ENCODE peak calls at places on chromosomes 4 and X, in seven cellular contexts. L, I, V, T, E, B and A are unnamed samples.

GRCh38 chrX:40012800-40013682 is 84.7 kb downstream of the BCOR start:
- DNase-seq in L (no peak), I (peak), V (no peak), T (peak), E (peak), B (peak), A (peak)

GRCh38 chr4:2535386-2536192 is 858 bp upstream of the FAM193A start:
- DNase-seq in L (no peak), I (peak), V (peak), T (peak), E (no peak), B (peak), A (peak)

GRCh38 chr4:58732973-58733372 is 1622.8 kb upstream of the IGFBP7 start:
- DNase-seq in L (no peak), I (no peak), V (no peak), T (no peak), E (peak), B (no peak), A (no peak)

GRCh38 chrX:40174594-40175415 is 77.0 kb upstream of the BCOR start:
- DNase-seq in L (no peak), I (peak), V (no peak), T (peak), E (peak), B (peak), A (peak)

GRCh38 chr4:145679520-145679919 is 426 bp upstream of the C4orf51 start:
- DNase-seq in L (no peak), I (no peak), V (no peak), T (no peak), E (peak), B (no peak), A (peak)

GRCh38 chr4:110620352-110621327 is 2.2 kb downstream of the PITX2 start:
- DNase-seq in L (no peak), I (no peak), V (no peak), T (peak), E (peak), B (no peak), A (no peak)

GRCh38 chr4:140743194-140743931 is 12.8 kb downstream of the TBC1D9 start:
- DNase-seq in L (no peak), I (no peak), V (no peak), T (peak), E (peak), B (no peak), A (peak)

GRCh38 chr4:26787461-26788340 is 72.9 kb upstream of the STIM2 start:
- DNase-seq in L (no peak), I (peak), V (no peak), T (peak), E (peak), B (no peak), A (peak)

GRCh38 chrX:50905334-50905733 is 5.2 kb upstream of the BMP15 start:
- DNase-seq in L (no peak), I (no peak), V (no peak), T (peak), E (peak), B (no peak), A (peak)

GRCh38 chr4:112515278-112516075 is 503 bp downstream of the NEUROG2 start:
- DNase-seq in L (peak), I (peak), V (no peak), T (peak), E (peak), B (peak), A (peak)

GRCh38 chr4:189823611-189824010 is 117.1 kb upstream of the FRG1 start:
- DNase-seq in L (no peak), I (no peak), V (no peak), T (no peak), E (no peak), B (no peak), A (no peak)

DNA sequence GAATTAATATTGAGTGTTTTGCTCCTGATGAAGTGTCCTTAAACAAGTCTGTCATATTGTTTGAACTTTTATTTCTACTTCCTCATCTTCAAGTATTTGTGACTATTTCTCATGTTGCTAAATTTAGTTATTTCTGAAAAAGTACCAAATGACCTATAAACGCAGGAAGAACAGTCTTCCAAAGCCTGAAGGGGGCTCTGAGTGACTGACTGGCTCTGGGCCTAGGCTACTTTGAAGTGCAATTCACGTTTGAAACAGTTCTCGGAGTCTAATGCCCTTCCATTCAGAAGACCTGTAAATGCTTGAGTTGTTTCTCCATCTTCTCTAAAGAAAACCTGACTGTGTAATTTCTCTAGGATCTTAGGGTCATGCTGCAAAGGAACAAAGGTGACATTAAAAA is 26.5 kb downstream of the GALNT7 start:
- DNase-seq in L (no peak), I (no peak), V (no peak), T (no peak), E (no peak), B (no peak), A (no peak)
- H3K27ac ChIP-seq in L (no peak), I (no peak), V (no peak), T (no peak), E (no peak), B (no peak), A (no peak)

DNA sequence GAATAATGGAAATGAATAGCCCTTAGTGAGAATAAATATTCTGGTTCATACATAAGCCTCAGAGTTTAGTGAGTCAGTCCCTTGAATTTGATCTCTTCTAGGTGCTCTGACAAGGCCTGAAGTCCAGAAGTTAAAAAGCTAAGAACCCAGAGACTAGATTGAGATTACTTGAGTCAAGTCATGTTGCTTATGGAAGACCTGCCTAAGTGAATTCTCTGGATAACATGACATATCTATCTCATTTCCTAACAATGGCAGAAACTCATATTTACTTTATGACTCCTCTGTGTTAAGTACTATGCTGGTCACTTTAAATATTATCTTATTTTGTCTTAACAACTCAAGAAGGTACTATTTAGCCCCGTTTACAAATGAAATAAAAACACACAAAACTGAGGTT is 10.4 kb upstream of the PRSS48 start:
- DNase-seq in L (no peak), I (no peak), V (no peak), T (no peak), E (peak), B (no peak), A (no peak)
- H3K27ac ChIP-seq in L (no peak), I (no peak), V (no peak), T (no peak), E (no peak), B (no peak), A (no peak)

GRCh38 chr4:98583265-98583664 is 75.1 kb downstream of the TSPAN5 start:
- DNase-seq in L (no peak), I (no peak), V (no peak), T (no peak), E (no peak), B (no peak), A (no peak)
- H3K27ac ChIP-seq in L (no peak), I (no peak), V (no peak), T (no peak), E (peak), B (no peak), A (no peak)

GRCh38 chr4:38873290-38873949 is 5.8 kb downstream of the FAM114A1 start:
- DNase-seq in L (no peak), I (no peak), V (no peak), T (peak), E (no peak), B (no peak), A (no peak)
- H3K27ac ChIP-seq in L (peak), I (no peak), V (no peak), T (no peak), E (peak), B (peak), A (no peak)

DNA sequence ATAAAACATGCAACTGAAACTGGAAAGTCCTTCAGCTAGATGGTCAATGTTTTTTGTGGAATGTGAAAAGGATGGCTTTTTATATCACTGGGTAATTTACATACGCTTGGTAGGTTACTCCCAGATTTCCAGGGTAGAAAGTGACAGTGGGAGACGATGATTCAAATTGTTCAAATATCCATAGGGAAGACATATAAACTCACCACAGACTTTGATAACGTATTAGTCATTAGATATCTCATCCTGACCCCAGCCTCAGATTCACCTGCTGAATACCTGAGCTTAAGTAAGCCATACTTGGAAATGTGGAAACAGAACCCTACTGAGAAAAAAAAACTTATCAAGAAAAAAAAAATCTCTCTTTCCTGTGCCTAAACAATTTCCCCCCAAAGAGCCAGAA is 169.4 kb downstream of the ZNF674 start:
- DNase-seq in L (no peak), I (no peak), V (no peak), T (no peak), E (peak), B (no peak), A (no peak)
- H3K27ac ChIP-seq in L (peak), I (no peak), V (no peak), T (no peak), E (peak), B (no peak), A (peak)

GRCh38 chr4:87056884-87057283 is 122.1 kb downstream of the AFF1 start:
- DNase-seq in L (no peak), I (no peak), V (no peak), T (no peak), E (no peak), B (no peak), A (no peak)
- H3K27ac ChIP-seq in L (peak), I (peak), V (no peak), T (no peak), E (no peak), B (peak), A (no peak)

DNA sequence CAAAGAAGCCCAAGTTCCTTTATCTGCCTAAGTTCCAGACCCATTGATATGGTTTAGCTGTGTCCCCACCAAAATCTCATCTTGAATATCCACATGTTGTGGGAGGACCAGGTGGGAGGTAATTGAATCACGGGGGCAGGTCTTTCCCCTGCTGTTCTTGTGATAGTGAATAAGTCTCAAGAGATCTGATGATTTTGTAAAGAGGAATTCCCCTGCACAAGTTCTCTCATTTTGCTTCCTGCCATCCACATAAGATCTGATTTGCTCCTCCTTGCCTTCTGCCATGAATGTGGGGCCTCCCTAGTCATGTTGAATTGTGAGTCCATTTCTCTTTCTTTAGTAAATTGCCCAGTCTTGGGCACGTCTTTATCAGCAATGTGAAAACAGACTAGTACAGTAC is 860.2 kb downstream of the FSTL5 start:
- DNase-seq in L (no peak), I (no peak), V (no peak), T (no peak), E (no peak), B (no peak), A (no peak)
- H3K27ac ChIP-seq in L (no peak), I (no peak), V (no peak), T (no peak), E (no peak), B (no peak), A (no peak)

GRCh38 chrX:46739736-46740135 is 19.2 kb downstream of the SLC9A7 start:
- DNase-seq in L (no peak), I (no peak), V (no peak), T (no peak), E (no peak), B (no peak), A (no peak)

GRCh38 chrX:46735625-46736024 is 23.3 kb downstream of the SLC9A7 start:
- DNase-seq in L (no peak), I (no peak), V (no peak), T (no peak), E (no peak), B (no peak), A (no peak)

GRCh38 chrX:46737462-46737861 is 21.5 kb downstream of the SLC9A7 start:
- DNase-seq in L (no peak), I (no peak), V (no peak), T (no peak), E (peak), B (no peak), A (no peak)

GRCh38 chrX:46733226-46733625 is 25.7 kb downstream of the SLC9A7 start:
- DNase-seq in L (no peak), I (no peak), V (no peak), T (no peak), E (no peak), B (no peak), A (no peak)

DNA sequence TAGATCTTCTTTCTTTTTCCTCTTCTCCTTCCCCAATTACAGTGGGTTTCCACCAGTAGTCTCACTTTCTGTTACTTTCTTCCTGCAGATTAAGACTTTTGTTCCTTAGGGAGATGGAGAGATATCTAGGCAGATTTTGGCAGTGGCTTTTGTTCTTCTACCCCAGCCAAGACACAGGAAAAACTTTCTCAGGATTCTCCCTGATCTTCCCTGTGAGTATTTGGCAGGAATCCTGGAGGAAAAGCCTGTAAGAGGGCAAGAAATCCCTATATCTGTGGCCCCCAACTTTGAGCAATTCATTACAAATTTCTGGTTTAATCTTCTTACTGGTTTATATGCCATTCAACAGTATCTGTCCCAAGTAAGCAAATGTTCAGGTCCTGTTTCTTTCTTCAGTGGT is 21.9 kb downstream of the SLC9A7 start:
- DNase-seq in L (no peak), I (no peak), V (no peak), T (no peak), E (no peak), B (no peak), A (no peak)
- H3K27ac ChIP-seq in L (no peak), I (no peak), V (no peak), T (no peak), E (no peak), B (no peak), A (no peak)